ENCODE peak calls at places on chromosome 5, in six cellular contexts. L, P, O, G, E and T are unnamed samples.

GRCh38 chr5:36939969-36940858 is 63.6 kb downstream of the NIPBL start:
- DNase-seq in L (no peak), E (no peak), O (no peak), P (peak), G (no peak), T (no peak)

GRCh38 chr5:140575309-140575708 is 10.7 kb downstream of the SLC35A4 start:
- DNase-seq in P (peak), L (no peak), O (no peak), E (no peak), G (no peak), T (no peak)

GRCh38 chr5:159459951-159460538 is 129.8 kb upstream of the IL12B start:
- DNase-seq in O (peak), G (no peak), P (peak), E (no peak), L (no peak), T (peak)

GRCh38 chr5:157384971-157385709 is 74.9 kb upstream of the NIPAL4 start:
- DNase-seq in L (peak), O (peak), P (peak), G (no peak), E (no peak), T (peak)

GRCh38 chr5:80755634-80756033 is 100.9 kb upstream of the DHFR start:
- DNase-seq in P (no peak), L (no peak), O (no peak), G (no peak), E (no peak), T (peak)

GRCh38 chr5:74286734-74287705 is 353.5 kb downstream of the ENC1 start:
- DNase-seq in E (no peak), O (no peak), P (no peak), G (no peak), L (no peak), T (no peak)

GRCh38 chr5:66223637-66224036 is 79.5 kb downstream of the SREK1 start:
- DNase-seq in O (no peak), P (peak), G (no peak), E (no peak), L (no peak), T (no peak)

GRCh38 chr5:149617760-149618306 is 36.5 kb downstream of the ARHGEF37 start:
- DNase-seq in O (no peak), L (no peak), P (no peak), G (no peak), E (no peak), T (no peak)

GRCh38 chr5:174877987-174878386 is 153.6 kb downstream of the MSX2 start:
- DNase-seq in L (no peak), P (no peak), O (no peak), E (no peak), G (no peak), T (no peak)

GRCh38 chr5:936149-937144 is 43.8 kb downstream of the TRIP13 start:
- DNase-seq in G (no peak), L (no peak), E (no peak), P (no peak), O (no peak), T (no peak)

GRCh38 chr5:65818592-65818991 is 96.6 kb downstream of the NLN start:
- DNase-seq in G (no peak), O (no peak), L (no peak), P (no peak), E (peak), T (no peak)

GRCh38 chr5:95953026-95953425 is 8.6 kb downstream of the ELL2 start:
- DNase-seq in G (no peak), E (no peak), O (no peak), P (no peak), L (no peak), T (no peak)

GRCh38 chr5:160506006-160507004 is 84.7 kb downstream of the PTTG1 start:
- DNase-seq in L (no peak), O (peak), E (peak), G (no peak), P (no peak), T (peak)

GRCh38 chr5:29367176-29367833 is 1826.2 kb upstream of the CDH6 start:
- DNase-seq in L (no peak), O (no peak), G (no peak), P (peak), E (no peak), T (no peak)

GRCh38 chr5:110258460-110258859 is 468.0 kb downstream of the TMEM232 start:
- DNase-seq in P (peak), E (no peak), L (no peak), O (no peak), G (no peak), T (peak)

GRCh38 chr5:1182633-1183423 is 18.6 kb upstream of the SLC6A19 start:
- DNase-seq in E (no peak), L (no peak), P (no peak), G (peak), O (no peak), T (no peak)

DNA sequence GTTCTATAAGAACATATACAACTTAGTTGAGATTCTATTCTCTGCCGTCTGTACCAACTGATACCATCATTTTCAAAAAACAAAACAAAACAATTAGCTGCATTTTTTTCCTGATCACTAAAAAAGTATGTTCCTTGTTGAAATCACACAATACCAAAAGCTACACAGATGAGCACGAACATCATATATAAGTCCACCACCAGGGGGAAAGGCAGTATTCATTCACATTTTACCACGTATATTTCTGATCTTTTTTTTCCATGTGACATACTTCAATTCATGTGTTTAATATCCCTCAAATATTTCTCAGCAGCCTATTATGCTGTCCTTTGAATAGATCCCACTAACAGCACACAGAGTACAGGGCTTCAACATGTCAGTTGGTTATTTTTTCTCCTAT is 40.6 kb downstream of the IRX2 start:
- DNase-seq in G (no peak), O (no peak), P (peak), E (no peak), L (no peak), T (no peak)
- TF ChIP-seq CTCF in G (no peak), O (no peak), P (no peak), E (peak), L (peak), T (no peak)

GRCh38 chr5:176596069-176596656 is 13.8 kb downstream of the GPRIN1 start:
- DNase-seq in O (no peak), E (no peak), P (no peak), L (no peak), G (no peak), T (no peak)
- H3K4me3 ChIP-seq in O (peak), E (no peak), P (no peak), L (no peak), G (no peak), T (no peak)

GRCh38 chr5:58891971-58892343 is 309.1 kb downstream of the RAB3C start:
- DNase-seq in L (no peak), E (no peak), G (no peak), P (no peak), O (no peak), T (no peak)
- TF ChIP-seq CTCF in L (no peak), E (no peak), G (no peak), P (no peak), O (peak), T (no peak)

DNA sequence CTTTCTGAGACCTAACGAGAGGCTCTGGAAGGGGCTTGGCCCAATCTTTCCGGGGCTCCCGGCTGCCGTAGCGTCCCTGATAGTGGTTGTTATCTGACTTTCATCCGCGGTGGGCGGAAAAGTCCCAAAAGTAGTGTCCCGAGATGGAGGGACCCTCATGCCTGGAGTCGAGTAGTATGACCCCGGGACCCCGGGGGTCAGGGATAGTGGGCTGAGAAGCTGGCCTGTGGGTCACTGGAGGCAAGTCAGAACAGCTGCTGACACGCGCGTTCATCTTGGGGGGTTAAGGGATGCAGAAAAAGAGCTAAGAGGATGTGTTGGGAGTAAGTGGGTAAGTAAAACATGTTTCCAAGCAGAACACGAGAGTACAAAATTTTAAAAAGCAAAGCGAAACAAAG is 123.4 kb downstream of the TMEM161B start:
- DNase-seq in P (no peak), G (no peak), L (no peak), E (peak), O (no peak), T (peak)
- H3K4me3 ChIP-seq in P (no peak), G (no peak), L (no peak), E (peak), O (peak), T (no peak)

DNA sequence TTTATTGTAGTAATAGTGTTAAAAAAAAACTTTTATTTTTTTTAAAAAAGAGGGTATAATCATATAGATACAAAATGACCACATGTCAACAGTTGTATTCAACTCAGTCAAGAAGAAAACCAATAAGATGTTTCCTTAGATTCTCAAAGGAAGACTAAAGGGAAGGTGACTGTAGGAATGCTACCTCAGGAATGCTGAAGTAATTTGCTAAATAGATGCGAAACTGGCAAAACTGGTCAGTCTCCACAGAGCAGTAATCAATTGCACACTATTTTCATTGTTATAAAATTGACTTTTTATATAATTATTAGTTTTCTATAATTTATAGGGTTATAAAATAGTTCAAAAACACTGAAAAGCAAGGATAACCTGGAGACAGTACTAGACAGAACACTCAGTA is 204.8 kb downstream of the GABRG2 start:
- DNase-seq in O (no peak), E (no peak), G (no peak), L (no peak), P (no peak), T (no peak)
- TF ChIP-seq CTCF in O (no peak), E (no peak), G (no peak), L (no peak), P (no peak), T (no peak)

DNA sequence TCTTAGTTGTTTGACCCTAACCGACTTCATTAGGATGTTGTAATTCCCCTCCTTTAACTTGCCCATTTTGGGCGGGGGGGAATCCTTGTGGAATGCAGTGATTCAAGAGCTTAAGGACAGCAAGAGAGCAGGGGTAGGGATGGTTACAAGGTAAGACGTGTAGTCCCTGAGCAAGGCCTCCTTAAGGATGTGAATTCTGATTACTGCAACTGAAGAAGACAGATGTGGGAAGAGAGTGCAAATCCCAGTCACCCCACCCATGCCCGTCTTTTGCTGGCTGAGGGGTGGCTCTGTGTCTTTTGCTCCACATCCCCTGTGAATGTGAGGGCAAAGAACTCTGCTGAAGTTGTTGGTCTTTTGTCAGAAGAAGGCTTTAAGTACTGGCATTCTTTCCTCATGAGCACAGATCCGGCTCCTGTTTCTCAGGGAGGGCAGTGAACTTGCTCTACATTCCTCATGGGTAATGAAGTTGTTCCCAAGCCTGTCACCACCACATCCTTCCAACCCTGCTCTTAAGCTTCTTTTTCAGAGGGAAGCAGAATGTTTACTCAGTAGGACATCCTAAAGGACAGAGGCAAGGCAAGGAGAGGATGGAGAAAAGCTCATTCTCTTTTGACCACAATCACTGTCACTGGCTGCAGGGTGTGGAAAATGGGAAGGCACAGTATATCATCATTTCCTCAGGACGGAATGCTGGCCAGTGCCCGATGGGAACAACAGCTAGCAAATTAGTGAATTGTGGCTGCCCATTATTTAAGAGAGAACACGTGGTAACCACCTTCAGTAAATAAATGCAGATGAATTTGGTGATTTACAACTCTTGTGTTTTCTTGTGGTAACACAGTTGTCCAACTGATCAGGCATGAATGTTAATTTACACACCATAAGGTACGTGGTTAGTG is 61.5 kb downstream of the RAI14 start:
- DNase-seq in O (no peak), P (peak), E (no peak), L (peak), G (no peak), T (peak)
- H3K4me3 ChIP-seq in O (no peak), P (no peak), E (no peak), L (no peak), G (no peak), T (no peak)